ENCODE peak calls at places on chromosomes 4 and X, in six cellular contexts. F, P, A, B, V and E are unnamed samples.

GRCh38 chr4:4462970-4463369 is 76.1 kb downstream of the NSG1 start:
- DNase-seq in F (no peak), P (no peak), A (no peak), B (no peak), V (no peak), E (no peak)

GRCh38 chrX:109347618-109348017 is 134.3 kb downstream of the GUCY2F start:
- DNase-seq in F (no peak), P (no peak), A (no peak), B (no peak), V (peak), E (no peak)

GRCh38 chrX:74065831-74066390 is 238.1 kb upstream of the ZCCHC13 start:
- DNase-seq in F (no peak), P (no peak), A (no peak), B (no peak), V (no peak), E (no peak)

GRCh38 chrX:73134741-73135140 is 55.4 kb upstream of the PABPC1L2A start:
- DNase-seq in F (no peak), P (no peak), A (no peak), B (no peak), V (no peak), E (no peak)

GRCh38 chrX:40539214-40540142 is 41.3 kb upstream of the ATP6AP2 start:
- DNase-seq in F (no peak), P (peak), A (peak), B (no peak), V (peak), E (no peak)

GRCh38 chr4:138616775-138617174 is 374.6 kb upstream of the SLC7A11 start:
- DNase-seq in F (no peak), P (no peak), A (no peak), B (no peak), V (peak), E (no peak)

GRCh38 chrX:12978205-12979010 is 3.5 kb downstream of the TMSB4X start:
- DNase-seq in F (no peak), P (peak), A (no peak), B (no peak), V (peak), E (no peak)

GRCh38 chrX:30971761-30972603 is 82.9 kb upstream of the TAB3 start:
- DNase-seq in F (no peak), P (peak), A (peak), B (no peak), V (peak), E (no peak)

GRCh38 chr4:17447675-17448298 is 64.1 kb downstream of the QDPR start:
- DNase-seq in F (no peak), P (peak), A (peak), B (no peak), V (peak), E (peak)

GRCh38 chr4:95546866-95547707 is 1.7 kb downstream of the UNC5C start:
- DNase-seq in F (no peak), P (no peak), A (no peak), B (peak), V (peak), E (no peak)

GRCh38 chr4:76610751-76611150 is 175.7 kb downstream of the SHROOM3 start:
- DNase-seq in F (no peak), P (no peak), A (no peak), B (no peak), V (no peak), E (no peak)

GRCh38 chrX:40988100-40988499 is 97.1 kb upstream of the USP9X start:
- DNase-seq in F (no peak), P (no peak), A (no peak), B (no peak), V (no peak), E (no peak)

GRCh38 chrX:15786930-15787329 is 3.4 kb upstream of the ZRSR2 start:
- DNase-seq in F (no peak), P (no peak), A (no peak), B (no peak), V (no peak), E (no peak)

GRCh38 chrX:9642270-9642995 is 123.2 kb downstream of the GPR143 start:
- DNase-seq in F (no peak), P (peak), A (no peak), B (no peak), V (no peak), E (no peak)